ENCODE peak calls at places on chromosome 1, in five cellular contexts. U is lower leg skin, X is tibial nerve, G is sigmoid colon, M is A549. R is an unnamed sample.

GRCh38 chr1:237470712-237471310 is 419.9 kb downstream of the ZP4 start:
- DNase-seq in U (no peak), X (no peak), G (no peak), M (peak), R (no peak)

GRCh38 chr1:111399792-111400610 is 27.5 kb downstream of the OVGP1 start:
- DNase-seq in U (no peak), X (peak), G (no peak), M (peak), R (no peak)

GRCh38 chr1:183198463-183198862 is 12.4 kb downstream of the LAMC2 start:
- DNase-seq in U (no peak), X (no peak), G (peak), M (peak), R (no peak)

GRCh38 chr1:24963099-24963872 is 33.2 kb upstream of the RUNX3 start:
- DNase-seq in U (no peak), X (no peak), G (peak), M (no peak), R (no peak)

GRCh38 chr1:66317156-66317543 is 216.8 kb upstream of the SGIP1 start:
- DNase-seq in U (no peak), X (no peak), G (no peak), M (no peak), R (no peak)

GRCh38 chr1:203342192-203342940 is 8.6 kb downstream of the FMOD start:
- DNase-seq in U (no peak), X (no peak), G (peak), M (peak), R (peak)

GRCh38 chr1:33425900-33426299 is 5.0 kb downstream of the PHC2 start:
- DNase-seq in U (no peak), X (no peak), G (no peak), M (no peak), R (no peak)

GRCh38 chr1:199123615-199124014 is 484.8 kb downstream of the PTPRC start:
- DNase-seq in U (no peak), X (no peak), G (no peak), M (no peak), R (no peak)

GRCh38 chr1:2304921-2305681 is 77.0 kb downstream of the SKI start:
- DNase-seq in U (no peak), X (no peak), G (peak), M (no peak), R (no peak)

GRCh38 chr1:110582378-110582777 is 23.8 kb downstream of the KCNA2 start:
- DNase-seq in U (peak), X (no peak), G (no peak), M (no peak), R (no peak)

GRCh38 chr1:71780681-71781080 is 501.7 kb downstream of the NEGR1 start:
- DNase-seq in U (no peak), X (no peak), G (no peak), M (no peak), R (no peak)

GRCh38 chr1:60809204-60809985 is 273.0 kb upstream of the NFIA start:
- DNase-seq in U (no peak), X (no peak), G (no peak), M (no peak), R (no peak)

GRCh38 chr1:182917386-182917785 is 35.6 kb downstream of the SHCBP1L start:
- DNase-seq in U (no peak), X (no peak), G (no peak), M (no peak), R (no peak)

GRCh38 chr1:98386675-98387440 is 274.7 kb upstream of the SNX7 start:
- DNase-seq in U (no peak), X (no peak), G (no peak), M (no peak), R (no peak)

GRCh38 chr1:55720243-55720642 is 505.1 kb upstream of the USP24 start:
- DNase-seq in U (no peak), X (no peak), G (peak), M (no peak), R (peak)

GRCh38 chr1:201916649-201917249 is 28.1 kb downstream of the SHISA4 start:
- DNase-seq in U (peak), X (peak), G (peak), M (peak), R (peak)

GRCh38 chr1:155080250-155081228 is 1.9 kb downstream of the EFNA3 start:
- DNase-seq in U (no peak), X (no peak), G (peak), M (no peak), R (peak)

GRCh38 chr1:85166343-85166742 is 34.5 kb downstream of the SYDE2 start:
- DNase-seq in U (no peak), X (no peak), G (no peak), M (no peak), R (no peak)

GRCh38 chr1:33997127-33998047 is 133.5 kb downstream of the HMGB4 start:
- DNase-seq in U (peak), X (no peak), G (no peak), M (no peak), R (no peak)

GRCh38 chr1:79819140-79819539 is 812.6 kb upstream of the ADGRL4 start:
- DNase-seq in U (no peak), X (no peak), G (no peak), M (no peak), R (no peak)

GRCh38 chr1:3251810-3252429 is 182.9 kb downstream of the PRDM16 start:
- DNase-seq in U (no peak), X (no peak), G (no peak), M (no peak), R (no peak)

GRCh38 chr1:100891380-100891779 is 3.3 kb downstream of the EXTL2 start:
- DNase-seq in U (no peak), X (no peak), G (no peak), M (no peak), R (no peak)

GRCh38 chr1:230636575-230637163 is 5.6 kb upstream of the COG2 start:
- DNase-seq in U (no peak), X (no peak), G (no peak), M (no peak), R (no peak)

GRCh38 chr1:37714689-37715088 is 22.4 kb downstream of the CDCA8 start:
- DNase-seq in U (peak), X (no peak), G (peak), M (no peak), R (no peak)

GRCh38 chr1:181092056-181092455 is 3.6 kb downstream of the IER5 start:
- DNase-seq in U (no peak), X (no peak), G (no peak), M (no peak), R (no peak)

GRCh38 chr1:27113861-27114260 is 41.1 kb downstream of the SLC9A1 start:
- DNase-seq in U (no peak), X (no peak), G (no peak), M (no peak), R (no peak)

GRCh38 chr1:5744911-5745431 is 247.3 kb downstream of the NPHP4 start:
- DNase-seq in U (no peak), X (peak), G (peak), M (no peak), R (no peak)

GRCh38 chr1:183470147-183470960 is 1.9 kb upstream of the SMG7 start:
- DNase-seq in U (peak), X (peak), G (peak), M (peak), R (peak)

GRCh38 chr1:61104213-61104612 is 21.9 kb downstream of the NFIA start:
- DNase-seq in U (no peak), X (no peak), G (no peak), M (no peak), R (no peak)

GRCh38 chr1:117696567-117696966 is 90.7 kb downstream of the TENT5C start:
- DNase-seq in U (no peak), X (no peak), G (no peak), M (no peak), R (no peak)

GRCh38 chr1:42929434-42930177 is 29.1 kb downstream of the SLC2A1 start:
- DNase-seq in U (peak), X (no peak), G (no peak), M (no peak), R (no peak)

GRCh38 chr1:151898519-151898991 is 10.8 kb downstream of the THEM4 start:
- DNase-seq in U (no peak), X (no peak), G (no peak), M (no peak), R (no peak)

GRCh38 chr1:222697858-222698257 is 14.4 kb downstream of the AIDA start:
- DNase-seq in U (no peak), X (no peak), G (no peak), M (no peak), R (no peak)

GRCh38 chr1:167263784-167264464 is 43.2 kb downstream of the POU2F1 start:
- DNase-seq in U (no peak), X (no peak), G (no peak), M (peak), R (no peak)

GRCh38 chr1:3688356-3688755 is 36.0 kb downstream of the TP73 start:
- DNase-seq in U (no peak), X (no peak), G (no peak), M (no peak), R (no peak)

GRCh38 chr1:22731924-22732522 is 21.4 kb downstream of the EPHB2 start:
- DNase-seq in U (no peak), X (no peak), G (no peak), M (peak), R (no peak)

GRCh38 chr1:116497660-116498059 is 73.2 kb downstream of the CD58 start:
- DNase-seq in U (no peak), X (no peak), G (no peak), M (no peak), R (no peak)

GRCh38 chr1:22884806-22885559 is 87.7 kb downstream of the LACTBL1 start:
- DNase-seq in U (no peak), X (no peak), G (no peak), M (no peak), R (no peak)

GRCh38 chr1:178371236-178371635 is 125.5 kb downstream of the CLEC20A start:
- DNase-seq in U (no peak), X (no peak), G (peak), M (peak), R (no peak)

GRCh38 chr1:205227584-205228006 is at the start of gene TMCC2:
- DNase-seq in U (peak), X (peak), G (peak), M (peak), R (peak)
- TF ChIP-seq POLR2A in U (no peak), X (no peak), G (no peak), M (peak), R (peak)

DNA sequence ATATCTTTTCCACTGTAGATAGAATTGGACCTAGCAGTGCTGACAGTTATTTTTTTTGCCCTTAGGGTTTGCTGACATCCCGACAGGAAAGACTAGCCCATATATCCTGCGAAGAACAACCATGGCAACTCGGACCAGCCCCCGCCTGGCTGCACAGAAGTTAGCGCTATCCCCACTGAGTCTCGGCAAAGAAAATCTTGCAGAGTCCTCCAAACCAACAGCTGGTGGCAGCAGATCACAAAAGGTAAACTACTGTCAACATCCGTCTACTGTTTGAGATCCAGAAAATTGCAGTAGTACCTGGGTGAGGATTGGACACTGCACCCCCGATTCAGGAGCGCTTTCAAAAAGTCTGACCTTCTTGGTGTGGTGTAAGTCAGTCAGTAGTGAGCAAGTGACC is 55.8 kb downstream of the CENPF start:
- DNase-seq in U (no peak), X (no peak), G (no peak), M (peak), R (no peak)
- TF ChIP-seq CTCF in U (no peak), X (peak), G (no peak), M (peak), R (no peak)

DNA sequence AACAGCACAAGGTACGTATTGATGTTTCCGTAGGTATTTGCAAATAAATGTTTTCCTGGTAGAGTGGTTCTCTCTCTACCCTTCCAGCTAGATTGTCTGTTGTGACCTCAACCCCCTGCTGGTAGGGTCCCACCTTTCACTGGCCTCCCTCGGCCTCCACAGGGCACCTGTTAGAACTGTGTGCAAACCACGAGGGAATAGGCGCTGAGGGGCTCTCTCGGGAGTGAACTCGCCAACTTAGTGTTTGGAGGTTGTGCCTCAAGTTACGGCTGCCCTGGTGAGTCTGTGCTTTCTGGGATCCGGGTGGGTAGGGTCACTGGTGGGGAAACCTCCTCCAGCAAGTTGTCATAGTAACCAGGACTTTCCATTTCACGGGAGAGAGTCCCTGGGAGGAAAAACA is 204.7 kb upstream of the EDN2 start:
- DNase-seq in U (no peak), X (no peak), G (no peak), M (no peak), R (no peak)
- H3K4me3 ChIP-seq in U (no peak), X (no peak), G (no peak), M (no peak), R (no peak)

DNA sequence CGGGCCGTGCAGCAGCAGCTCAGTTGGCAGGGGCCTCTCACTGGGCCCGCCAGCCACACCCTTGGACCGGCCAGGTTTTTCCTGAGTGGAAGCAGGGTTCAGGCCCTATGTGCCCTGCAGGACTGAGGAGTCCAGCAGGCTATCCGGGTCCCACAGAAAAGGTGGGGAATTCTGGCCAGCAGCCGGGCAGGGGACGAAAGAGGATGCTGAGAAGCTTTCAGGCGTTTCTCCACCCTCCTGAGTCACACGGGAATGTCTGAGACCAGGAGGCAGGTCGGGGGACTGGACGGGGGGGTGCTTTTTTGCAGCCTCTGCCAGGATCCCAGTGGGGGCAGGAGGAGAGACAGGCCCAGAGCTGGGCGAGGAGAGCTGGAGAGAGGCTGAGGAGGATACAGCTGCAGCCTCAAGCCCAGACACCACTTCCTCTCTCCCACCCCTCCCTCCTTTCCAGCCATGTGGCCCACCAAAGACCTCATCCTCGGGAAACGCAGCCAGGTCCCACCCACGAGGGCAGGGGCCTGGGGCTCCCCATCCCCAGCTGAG is 105.4 kb downstream of the SPSB1 start:
- DNase-seq in U (no peak), X (no peak), G (no peak), M (peak), R (peak)
- TF ChIP-seq POLR2A in U (no peak), X (no peak), G (no peak), M (no peak), R (no peak)

GRCh38 chr1:119449964-119450363 is 35.0 kb downstream of the HSD3B2 start:
- DNase-seq in U (no peak), X (no peak), G (no peak), M (no peak), R (no peak)
- TF ChIP-seq CTCF in U (no peak), X (no peak), G (no peak), M (no peak), R (no peak)

DNA sequence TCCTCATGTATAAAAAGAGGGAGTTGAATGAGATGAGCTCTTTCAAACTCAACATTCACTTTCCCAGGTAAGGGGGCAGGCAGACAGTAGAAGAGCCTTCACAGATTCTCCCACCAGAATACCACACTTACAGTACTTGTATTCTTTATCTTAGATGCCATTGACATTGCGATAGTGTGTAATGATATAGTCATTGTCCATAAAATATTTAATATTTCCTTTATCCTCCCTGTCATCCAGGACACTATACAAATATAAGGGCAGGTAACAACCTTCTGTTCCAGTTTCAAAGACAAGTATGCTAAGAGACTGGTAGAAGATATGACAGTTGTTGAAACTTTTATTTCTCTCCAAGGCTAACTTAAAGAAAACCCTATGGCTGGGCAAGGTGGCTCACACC is 56.5 kb upstream of the MTF2 start:
- DNase-seq in U (no peak), X (no peak), G (no peak), M (no peak), R (no peak)
- H3K4me3 ChIP-seq in U (no peak), X (no peak), G (no peak), M (no peak), R (no peak)

DNA sequence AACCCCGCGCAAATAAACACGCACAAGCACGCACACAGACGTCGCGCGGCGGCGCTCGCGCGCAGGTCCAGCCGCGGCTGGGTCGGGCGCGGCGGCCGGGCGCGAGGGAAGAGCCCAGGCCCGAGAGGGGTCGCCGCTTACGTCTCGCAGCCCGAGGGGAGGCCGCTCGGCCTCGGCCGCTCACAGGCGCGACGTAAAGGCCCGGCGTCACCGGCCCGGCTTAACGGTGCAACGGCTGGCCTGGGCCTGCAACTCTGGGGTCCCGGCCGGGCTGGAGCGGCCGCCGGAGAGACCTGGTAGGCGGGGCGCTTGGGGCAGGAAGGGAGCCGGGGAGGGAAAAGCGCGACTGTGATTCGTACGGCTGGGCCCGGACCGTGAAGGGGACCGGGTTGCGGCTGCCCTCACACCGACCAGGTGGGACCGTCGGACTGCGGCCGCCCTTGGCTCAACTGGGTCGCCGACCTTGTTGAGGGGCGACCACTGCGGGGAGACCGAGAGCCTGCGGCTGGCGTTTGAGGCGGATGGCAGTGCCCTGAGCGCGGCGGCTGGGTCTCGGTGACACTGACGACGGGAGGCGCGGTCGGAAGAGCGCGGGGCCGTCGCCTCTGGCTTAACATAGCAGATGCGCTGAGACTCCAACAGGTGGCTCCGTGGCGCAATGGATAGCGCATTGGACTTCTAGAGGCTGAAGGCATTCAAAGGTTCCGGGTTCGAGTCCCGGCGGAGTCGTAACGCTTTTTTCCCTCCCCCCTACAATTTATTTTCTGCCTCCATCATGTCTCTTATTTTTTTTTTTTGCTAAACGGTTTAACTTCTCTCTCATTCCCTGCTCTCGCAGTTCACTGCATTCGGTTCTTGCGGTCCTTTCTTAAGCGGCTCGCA is 31.8 kb downstream of the DNTTIP2 start:
- DNase-seq in U (peak), X (peak), G (peak), M (peak), R (peak)
- TF ChIP-seq POLR2A in U (no peak), X (peak), G (no peak), M (peak), R (peak)

GRCh38 chr1:104132386-104132973 is 382.8 kb downstream of the AMY1C start:
- DNase-seq in U (no peak), X (no peak), G (no peak), M (peak), R (no peak)
- TF ChIP-seq CTCF in U (no peak), X (no peak), G (no peak), M (no peak), R (no peak)

R was measured in ovary.